ENCODE peak calls at places on chromosomes 5 and 9, in nine cellular contexts. X, N, Q, M, J, W, D, G and I are unnamed samples.

GRCh38 chr5:181223729-181224389 is 778 bp downstream of the TRIM41 start:
- DNase-seq in X (no peak), N (no peak), Q (no peak), M (peak; percentile 93), J (no peak), W (no peak), D (no peak), G (peak; percentile 84), I (no peak)

GRCh38 chr5:1771149-1772065 is 28.2 kb downstream of the MRPL36 start:
- DNase-seq in X (no peak), N (no peak), Q (no peak), M (no peak), J (no peak), W (no peak), D (no peak), G (peak; percentile 64), I (no peak)

GRCh38 chr9:103397868-103398600 is 402.9 kb downstream of the CYLC2 start:
- DNase-seq in X (no peak), N (peak; percentile 85), Q (peak; percentile 76), M (peak; percentile 8), J (peak; percentile 53), W (peak; percentile 45), D (peak; percentile 74), G (no peak), I (no peak)

GRCh38 chr5:126070481-126070880 is 352.7 kb upstream of the GRAMD2B start:
- DNase-seq in X (no peak), N (no peak), Q (no peak), M (no peak), J (no peak), W (no peak), D (no peak), G (no peak), I (no peak)

GRCh38 chr5:120152472-120152871 is 311.6 kb upstream of the PRR16 start:
- DNase-seq in X (no peak), N (no peak), Q (peak; percentile 96), M (no peak), J (no peak), W (peak; percentile 76), D (peak; percentile 61), G (no peak), I (no peak)

GRCh38 chr9:91771027-91771426 is 179.0 kb downstream of the ROR2 start:
- DNase-seq in X (no peak), N (no peak), Q (peak; percentile 95), M (peak; percentile 70), J (no peak), W (peak; percentile 6), D (no peak), G (no peak), I (no peak)

GRCh38 chr5:8683528-8683927 is 814.6 kb downstream of the MTRR start:
- DNase-seq in X (no peak), N (no peak), Q (peak; percentile 12), M (no peak), J (peak; percentile 55), W (no peak), D (no peak), G (no peak), I (no peak)

GRCh38 chr9:114056527-114056926 is 21.6 kb downstream of the AMBP start:
- DNase-seq in X (no peak), N (no peak), Q (no peak), M (no peak), J (no peak), W (no peak), D (no peak), G (peak; percentile 21), I (no peak)

GRCh38 chr9:90611568-90611967 is 31.1 kb downstream of the DIRAS2 start:
- DNase-seq in X (no peak), N (no peak), Q (no peak), M (no peak), J (no peak), W (no peak), D (no peak), G (no peak), I (no peak)

GRCh38 chr5:111480346-111480745 is 32.0 kb downstream of the STARD4 start:
- DNase-seq in X (no peak), N (no peak), Q (no peak), M (no peak), J (no peak), W (no peak), D (no peak), G (no peak), I (no peak)

GRCh38 chr5:132901036-132901435 is 27.6 kb downstream of the LEAP2 start:
- DNase-seq in X (no peak), N (no peak), Q (no peak), M (no peak), J (no peak), W (no peak), D (no peak), G (no peak), I (no peak)

GRCh38 chr5:64811050-64811640 is 42.4 kb downstream of the CWC27 start:
- DNase-seq in X (no peak), N (peak; percentile 59), Q (peak; percentile 82), M (no peak), J (peak; percentile 7), W (peak; percentile 48), D (peak; percentile 69), G (no peak), I (no peak)